ENCODE peak calls at places on chromosome 1, in nine cellular contexts. V is activated naive CD4-positive, alpha-beta T cell treated with anti-CD3 and anti-CD28 coated beads, Interleukin-2, amount 10 ng/mL, durations not matched to agents 7 days and 5 days; I is occipital lobe; C is lung; H is mesenteric fat pad; B is stimulated activated CD8-positive, alpha-beta memory T cell treated with anti-CD3 and anti-CD28 coated beads, Interleukin-4, amount 100 ng/mL, for 1 hour; Q is upper lobe of right lung; G is left cardiac atrium; L is omental fat pad. P is an unnamed sample.

GRCh38 chr1:16900771-16901170 is 5.0 kb downstream of the RNU1-2 start:
- DNase-seq in V (no peak), I (no peak), C (no peak), H (no peak), B (no peak), Q (no peak), G (no peak), L (no peak), P (no peak)

GRCh38 chr1:6267686-6268281 is 6.9 kb upstream of the GPR153 start:
- DNase-seq in V (no peak), I (no peak), C (no peak), H (no peak), B (no peak), Q (no peak), G (no peak), L (no peak), P (no peak)

GRCh38 chr1:96238426-96238825 is 483.2 kb upstream of the PTBP2 start:
- DNase-seq in V (no peak), I (no peak), C (no peak), H (no peak), B (no peak), Q (no peak), G (no peak), L (no peak), P (no peak)

GRCh38 chr1:119001181-119002018 is 13.3 kb upstream of the TBX15 start:
- DNase-seq in V (no peak), I (no peak), C (no peak), H (no peak), B (no peak), Q (no peak), G (peak; percentile 41), L (no peak), P (no peak)

GRCh38 chr1:21966247-21967000 is 10.4 kb upstream of the CELA3B start:
- DNase-seq in V (no peak), I (no peak), C (no peak), H (no peak), B (no peak), Q (no peak), G (no peak), L (no peak), P (no peak)

GRCh38 chr1:13922440-13922839 is 222.5 kb downstream of the PRDM2 start:
- DNase-seq in V (no peak), I (peak; percentile 42), C (no peak), H (no peak), B (no peak), Q (no peak), G (no peak), L (no peak), P (no peak)

GRCh38 chr1:183992424-183992823 is 45.1 kb downstream of the COLGALT2 start:
- DNase-seq in V (no peak), I (no peak), C (no peak), H (no peak), B (no peak), Q (no peak), G (no peak), L (no peak), P (no peak)

GRCh38 chr1:14403961-14404645 is 194.4 kb upstream of the KAZN start:
- DNase-seq in V (no peak), I (no peak), C (no peak), H (no peak), B (no peak), Q (no peak), G (no peak), L (no peak), P (no peak)

GRCh38 chr1:46611691-46612221 is 4.9 kb downstream of the MOB3C start:
- DNase-seq in V (no peak), I (no peak), C (no peak), H (no peak), B (no peak), Q (no peak), G (no peak), L (no peak), P (no peak)

GRCh38 chr1:29502901-29503300 is 266.6 kb downstream of the PTPRU start:
- DNase-seq in V (no peak), I (no peak), C (no peak), H (peak; percentile 12), B (no peak), Q (no peak), G (no peak), L (no peak), P (no peak)

GRCh38 chr1:200653022-200653462 is 16.7 kb downstream of the DDX59 start:
- DNase-seq in V (no peak), I (no peak), C (no peak), H (no peak), B (no peak), Q (no peak), G (no peak), L (no peak), P (no peak)

GRCh38 chr1:182263706-182264105 is 127.9 kb downstream of the GLUL start:
- DNase-seq in V (no peak), I (no peak), C (no peak), H (no peak), B (no peak), Q (no peak), G (no peak), L (no peak), P (no peak)

GRCh38 chr1:242147096-242147976 is 148.4 kb upstream of the MAP1LC3C start:
- DNase-seq in V (no peak), I (no peak), C (no peak), H (no peak), B (no peak), Q (no peak), G (no peak), L (no peak), P (no peak)

GRCh38 chr1:67339623-67340343 is 32.1 kb downstream of the IL12RB2 start:
- DNase-seq in V (peak; percentile 43), I (no peak), C (no peak), H (no peak), B (no peak), Q (no peak), G (no peak), L (no peak), P (no peak)

GRCh38 chr1:14970115-14970798 is 183.3 kb upstream of the TMEM51 start:
- DNase-seq in V (peak; percentile 40), I (peak; percentile 23), C (peak; percentile 50), H (no peak), B (no peak), Q (no peak), G (peak; percentile 74), L (no peak), P (peak; percentile 44)